ENCODE peak calls at places on chromosomes 2 and 18, in seven cellular contexts. Y is activated CD8-positive, alpha-beta T cell treated with anti-CD3 and anti-CD28 coated beads, Interleukin-2, amount 10 ng/mL, durations not matched to agents 7 days and 5 days; F is central memory CD8-positive, alpha-beta T cell; G is right cardiac atrium; I is sciatic nerve; L is psoas muscle; B is mucosa of descending colon. J is an unnamed sample.

GRCh38 chr18:73288813-73289212 is 421.0 kb upstream of the NETO1 start:
- ATAC-seq in Y (no peak), F (no peak), G (no peak), I (no peak), L (no peak), B (no peak), J (no peak)

GRCh38 chr2:212811036-212811805 is 272.6 kb upstream of the ERBB4 start:
- ATAC-seq in Y (no peak), F (peak; percentile 45), G (no peak), I (peak; percentile 39), L (no peak), B (no peak), J (no peak)

GRCh38 chr2:68993660-68994059 is 19.2 kb downstream of the GKN1 start:
- ATAC-seq in Y (no peak), F (no peak), G (peak; percentile 77), I (peak; percentile 92), L (no peak), B (no peak), J (no peak)

GRCh38 chr2:148966432-148966758 is 72.1 kb upstream of the LYPD6B start:
- ATAC-seq in Y (no peak), F (no peak), G (no peak), I (no peak), L (no peak), B (no peak), J (no peak)

GRCh38 chr18:23943903-23944624 is 70.5 kb upstream of the TTC39C start:
- ATAC-seq in Y (no peak), F (no peak), G (no peak), I (no peak), L (no peak), B (no peak), J (no peak)

GRCh38 chr2:1730047-1730937 is 14.0 kb downstream of the PXDN start:
- ATAC-seq in Y (no peak), F (no peak), G (peak; percentile 56), I (peak; percentile 56), L (peak; percentile 50), B (peak; percentile 63), J (peak; percentile 39)

GRCh38 chr2:186641132-186641806 is 51.4 kb downstream of the ITGAV start:
- ATAC-seq in Y (no peak), F (no peak), G (no peak), I (no peak), L (peak; percentile 29), B (no peak), J (no peak)

GRCh38 chr2:238141541-238142318 is 3.3 kb downstream of the KLHL30 start:
- ATAC-seq in Y (no peak), F (no peak), G (no peak), I (no peak), L (peak; percentile 31), B (peak; percentile 94), J (peak; percentile 72)

GRCh38 chr18:6374340-6374739 is 40.4 kb downstream of the L3MBTL4 start:
- ATAC-seq in Y (no peak), F (no peak), G (no peak), I (no peak), L (no peak), B (no peak), J (no peak)

GRCh38 chr18:55419132-55419938 is 168.7 kb downstream of the TCF4 start:
- ATAC-seq in Y (no peak), F (no peak), G (no peak), I (no peak), L (no peak), B (no peak), J (no peak)

GRCh38 chr2:96091141-96091710 is 25.1 kb downstream of the ADRA2B start:
- ATAC-seq in Y (no peak), F (no peak), G (no peak), I (no peak), L (no peak), B (peak; percentile 93), J (no peak)

GRCh38 chr2:52810460-52810859 is 957.1 kb upstream of the CHAC2 start:
- ATAC-seq in Y (no peak), F (no peak), G (peak; percentile 62), I (peak; percentile 75), L (no peak), B (no peak), J (no peak)

GRCh38 chr2:63665091-63665490 is 76.3 kb downstream of the MDH1 start:
- ATAC-seq in Y (no peak), F (no peak), G (no peak), I (no peak), L (no peak), B (no peak), J (no peak)

GRCh38 chr18:35060092-35060491 is 18.9 kb downstream of the MAPRE2 start:
- ATAC-seq in Y (no peak), F (no peak), G (peak; percentile 17), I (no peak), L (peak; percentile 36), B (peak; percentile 66), J (no peak)

GRCh38 chr18:22503803-22504202 is 86.1 kb upstream of the CTAGE1 start:
- ATAC-seq in Y (no peak), F (no peak), G (peak; percentile 96), I (peak; percentile 15), L (peak; percentile 40), B (peak; percentile 54), J (no peak)

GRCh38 chr2:234559609-234560008 is 62.7 kb upstream of the ARL4C start:
- ATAC-seq in Y (no peak), F (no peak), G (no peak), I (no peak), L (no peak), B (peak; percentile 25), J (peak; percentile 56)

GRCh38 chr18:22703883-22704626 is 229.1 kb upstream of the RBBP8 start:
- ATAC-seq in Y (no peak), F (peak; percentile 32), G (peak; percentile 77), I (peak; percentile 72), L (peak; percentile 58), B (peak; percentile 84), J (peak; percentile 75)

GRCh38 chr2:146220957-146221356 is 1623.9 kb upstream of the ACVR2A start:
- ATAC-seq in Y (no peak), F (no peak), G (no peak), I (no peak), L (no peak), B (no peak), J (no peak)

GRCh38 chr18:45690975-45691815 is 32.8 kb upstream of the SLC14A1 start:
- ATAC-seq in Y (no peak), F (no peak), G (peak; percentile 87), I (peak; percentile 90), L (peak; percentile 86), B (peak; percentile 67), J (peak; percentile 68)

GRCh38 chr2:191836853-191837769 is 9.8 kb downstream of the CAVIN2 start:
- ATAC-seq in Y (no peak), F (no peak), G (peak; percentile 93), I (peak; percentile 59), L (no peak), B (peak; percentile 31), J (no peak)

GRCh38 chr2:7288484-7288883 is 371.3 kb downstream of the RNF144A start:
- ATAC-seq in Y (no peak), F (no peak), G (no peak), I (no peak), L (no peak), B (no peak), J (peak; percentile 94)

GRCh38 chr18:43563780-43564179 is 286.5 kb upstream of the SYT4 start:
- ATAC-seq in Y (no peak), F (no peak), G (peak; percentile 72), I (no peak), L (no peak), B (no peak), J (no peak)

GRCh38 chr2:154375625-154376020 is 322.9 kb upstream of the KCNJ3 start:
- ATAC-seq in Y (no peak), F (no peak), G (peak; percentile 44), I (peak; percentile 26), L (no peak), B (no peak), J (no peak)

GRCh38 chr2:37283207-37283606 is 41.4 kb downstream of the PRKD3 start:
- ATAC-seq in Y (no peak), F (no peak), G (peak; percentile 53), I (no peak), L (peak; percentile 83), B (no peak), J (peak; percentile 60)

GRCh38 chr18:41378628-41379027 is 576.4 kb upstream of the PIK3C3 start:
- ATAC-seq in Y (no peak), F (no peak), G (no peak), I (no peak), L (no peak), B (no peak), J (peak; percentile 57)

GRCh38 chr2:159101755-159102489 is 133.5 kb downstream of the TANC1 start:
- ATAC-seq in Y (no peak), F (no peak), G (peak; percentile 67), I (peak; percentile 39), L (no peak), B (peak; percentile 28), J (no peak)

GRCh38 chr2:56040189-56040588 is 116.6 kb upstream of the EFEMP1 start:
- ATAC-seq in Y (no peak), F (no peak), G (no peak), I (no peak), L (no peak), B (no peak), J (no peak)

GRCh38 chr2:226740039-226740648 is 59.5 kb downstream of the IRS1 start:
- ATAC-seq in Y (no peak), F (no peak), G (no peak), I (no peak), L (no peak), B (peak; percentile 76), J (peak; percentile 57)

GRCh38 chr18:62438402-62438801 is 84.4 kb upstream of the ZCCHC2 start:
- ATAC-seq in Y (no peak), F (no peak), G (no peak), I (no peak), L (no peak), B (no peak), J (no peak)

GRCh38 chr2:75787532-75788132 is 76.9 kb upstream of the GCFC2 start:
- ATAC-seq in Y (no peak), F (no peak), G (no peak), I (no peak), L (peak; percentile 48), B (no peak), J (no peak)

GRCh38 chr18:9905401-9905922 is 8.4 kb upstream of the VAPA start:
- ATAC-seq in Y (no peak), F (no peak), G (no peak), I (no peak), L (peak; percentile 46), B (no peak), J (peak; percentile 50)

GRCh38 chr2:111028720-111029119 is 92.0 kb upstream of the BCL2L11 start:
- ATAC-seq in Y (no peak), F (no peak), G (no peak), I (no peak), L (no peak), B (peak; percentile 22), J (peak; percentile 68)

GRCh38 chr2:200462136-200462710 is 47.6 kb downstream of the KCTD18 start:
- ATAC-seq in Y (no peak), F (no peak), G (no peak), I (peak; percentile 68), L (no peak), B (no peak), J (no peak)